ENCODE peak calls at places on chromosomes 6 and 20, in four cellular contexts. R is psoas muscle, E is heart right ventricle, T is esophagus squamous epithelium. D is an unnamed sample.

GRCh38 chr6:3456794-3457709 is at the start of gene SLC22A23:
- DNase-seq in R (peak; percentile 76), E (peak; percentile 53), T (no peak), D (peak; percentile 80)

GRCh38 chr20:5718896-5719595 is 31.2 kb upstream of the SHLD1 start:
- DNase-seq in R (peak; percentile 39), E (peak; percentile 44), T (no peak), D (peak; percentile 40)

GRCh38 chr6:82951389-82951788 is 114.3 kb downstream of the UBE3D start:
- DNase-seq in R (no peak), E (no peak), T (no peak), D (no peak)

GRCh38 chr6:158770533-158770932 is 48.6 kb downstream of the EZR start:
- DNase-seq in R (no peak), E (peak; percentile 45), T (no peak), D (peak; percentile 90)

GRCh38 chr6:43013020-43013842 is 515 bp downstream of the MEA1 start:
- DNase-seq in R (no peak), E (no peak), T (peak; percentile 74), D (no peak)

GRCh38 chr6:138953451-138953850 is 34.6 kb downstream of the REPS1 start:
- DNase-seq in R (no peak), E (no peak), T (no peak), D (no peak)

GRCh38 chr20:10998476-10998875 is 324.7 kb upstream of the JAG1 start:
- DNase-seq in R (no peak), E (no peak), T (no peak), D (no peak)

GRCh38 chr6:43950206-43950605 is 177.0 kb downstream of the MRPL14 start:
- DNase-seq in R (no peak), E (no peak), T (no peak), D (no peak)

GRCh38 chr6:148422085-148422484 is 79.4 kb downstream of the SASH1 start:
- DNase-seq in R (no peak), E (no peak), T (no peak), D (no peak)

GRCh38 chr6:5208039-5208438 is 52.7 kb downstream of the LYRM4 start:
- DNase-seq in R (no peak), E (no peak), T (no peak), D (no peak)

GRCh38 chr6:87944541-87944954 is 103.1 kb upstream of the SPACA1 start:
- DNase-seq in R (peak; percentile 75), E (peak; percentile 72), T (no peak), D (peak; percentile 95)

GRCh38 chr20:34179636-34180360 is 61.4 kb upstream of the ASIP start:
- DNase-seq in R (no peak), E (no peak), T (no peak), D (no peak)

GRCh38 chr20:49344975-49345374 is 67.1 kb upstream of the ZNFX1 start:
- DNase-seq in R (peak; percentile 67), E (peak; percentile 53), T (no peak), D (peak; percentile 84)

GRCh38 chr6:116152620-116153019 is 26.7 kb upstream of the COL10A1 start:
- DNase-seq in R (no peak), E (no peak), T (no peak), D (no peak)

GRCh38 chr6:139748353-139749146 is 374.1 kb upstream of the CITED2 start:
- DNase-seq in R (no peak), E (no peak), T (no peak), D (no peak)

GRCh38 chr6:97697450-97697849 is 414.4 kb upstream of the MMS22L start:
- DNase-seq in R (no peak), E (no peak), T (no peak), D (no peak)

GRCh38 chr6:33313709-33314514 is at the start of gene TAPBP:
- DNase-seq in R (peak; percentile 55), E (peak; percentile 70), T (no peak), D (peak; percentile 81)

GRCh38 chr6:100512203-100512862 is 47.6 kb upstream of the SIM1 start:
- DNase-seq in R (no peak), E (no peak), T (no peak), D (no peak)

GRCh38 chr6:78243519-78243918 is 590.7 kb downstream of the MEI4 start:
- DNase-seq in R (no peak), E (no peak), T (no peak), D (no peak)

GRCh38 chr20:36303831-36304230 is 2.3 kb upstream of the DLGAP4 start:
- DNase-seq in R (no peak), E (no peak), T (no peak), D (no peak)

GRCh38 chr6:139336488-139336887 is 38.0 kb downstream of the CITED2 start:
- DNase-seq in R (peak; percentile 21), E (peak; percentile 35), T (no peak), D (no peak)

GRCh38 chr20:20630551-20630950 is 81.9 kb downstream of the RALGAPA2 start:
- DNase-seq in R (no peak), E (no peak), T (no peak), D (no peak)

GRCh38 chr6:138685781-138686180 is 87.8 kb upstream of the CCDC28A start:
- DNase-seq in R (no peak), E (no peak), T (no peak), D (no peak)

GRCh38 chr6:138128096-138128495 is 20.9 kb upstream of the PERP start:
- DNase-seq in R (no peak), E (no peak), T (no peak), D (no peak)

GRCh38 chr6:35514587-35514986 is 1.9 kb upstream of the TULP1 start:
- DNase-seq in R (no peak), E (no peak), T (no peak), D (no peak)

GRCh38 chr6:35511980-35512379 is 716 bp downstream of the TULP1 start:
- DNase-seq in R (no peak), E (no peak), T (no peak), D (no peak)

GRCh38 chr6:35508542-35508941 is 4.2 kb downstream of the TULP1 start:
- DNase-seq in R (no peak), E (no peak), T (no peak), D (no peak)

GRCh38 chr6:35512740-35513139 is at the start of gene TULP1:
- DNase-seq in R (no peak), E (no peak), T (no peak), D (no peak)

DNA sequence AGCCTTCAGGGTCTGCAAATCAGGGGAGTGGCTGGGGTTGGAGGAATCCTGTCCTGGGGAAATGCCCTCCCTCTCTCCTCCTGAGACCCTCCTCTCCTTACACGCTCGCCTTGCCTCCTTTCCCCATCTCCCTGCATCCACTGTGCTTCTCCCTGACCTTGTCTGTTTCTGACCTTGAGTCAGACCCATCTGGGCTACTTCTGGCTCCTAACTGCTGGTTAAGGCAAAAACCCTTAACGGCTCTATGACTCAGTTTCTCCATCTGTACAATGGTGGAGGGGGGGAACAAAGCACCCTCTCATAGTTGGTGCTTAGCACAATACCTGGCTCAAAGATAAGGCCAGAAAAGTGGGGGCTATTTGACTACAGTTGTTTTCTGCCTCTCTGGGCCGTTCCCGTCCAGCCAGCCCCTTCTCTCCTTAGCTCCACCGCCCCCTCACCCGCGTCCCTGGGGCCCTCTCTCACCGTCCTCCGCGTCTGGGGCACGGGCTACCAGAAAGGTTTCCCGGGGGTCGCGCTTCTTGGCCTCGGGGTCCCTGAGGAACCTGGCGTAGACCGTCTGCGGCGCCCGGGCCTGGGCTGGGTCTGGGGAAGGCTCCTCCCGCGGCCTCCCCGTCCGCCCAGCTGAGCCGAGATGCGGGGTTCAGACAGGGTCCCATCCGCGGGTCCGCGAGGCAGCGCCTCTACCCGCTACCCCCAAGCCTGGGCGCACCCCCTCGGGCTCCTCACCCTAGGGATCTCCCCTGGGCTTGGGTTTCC is 1.3 kb downstream of the TULP1 start:
- DNase-seq in R (no peak), E (no peak), T (no peak), D (no peak)
- H3K27ac ChIP-seq in R (no peak overlapping the region), E (no peak overlapping the region), T (no peak overlapping the region), D (no peak overlapping the region)

GRCh38 chr6:304833-305370 is 12.6 kb downstream of the DUSP22 start:
- DNase-seq in R (no peak), E (no peak), T (no peak), D (no peak)
- H3K9me3 ChIP-seq in R (no peaks in the 10 kb centered on the region), E (no peaks in the 10 kb centered on the region), T (no peaks in the 10 kb centered on the region), D (no peaks in the 10 kb centered on the region)

GRCh38 chr20:57137676-57138075 is 128.8 kb downstream of the BMP7 start:
- DNase-seq in R (no peak), E (no peak), T (no peak), D (no peak)
- H3K27me3 ChIP-seq in R (no peaks in the 10 kb centered on the region), E (no peaks in the 10 kb centered on the region), T (peaks cover 46% of the 10 kb centered on the region), D (no peaks in the 10 kb centered on the region)

DNA sequence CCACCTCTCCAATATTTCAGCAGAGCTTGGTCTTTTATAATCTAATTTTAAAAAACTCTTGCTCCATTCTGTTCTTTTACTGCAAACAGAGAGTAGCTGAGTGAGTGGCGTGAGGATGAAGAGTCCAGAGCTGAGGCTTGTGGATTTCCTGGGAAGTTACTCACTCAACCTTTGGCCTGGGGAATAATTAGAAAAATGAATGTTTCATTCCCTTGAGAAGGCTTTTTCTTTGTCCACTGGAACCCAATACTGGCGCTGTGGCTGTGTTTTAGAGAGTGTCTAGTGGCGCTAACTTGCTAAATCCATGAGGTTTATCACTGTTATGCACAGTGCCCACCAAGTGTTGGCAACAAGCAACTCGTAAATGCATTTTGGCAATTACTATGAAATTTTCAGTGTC is 251.5 kb downstream of the HIVEP2 start:
- DNase-seq in R (no peak), E (no peak), T (no peak), D (no peak)
- H3K27ac ChIP-seq in R (no peak overlapping the region), E (peak overlapping the region; percentile 29), T (peak overlapping the region; percentile 27), D (no peak overlapping the region)

GRCh38 chr6:164336455-164336854 is 921.9 kb downstream of the QKI start:
- DNase-seq in R (no peak), E (no peak), T (no peak), D (no peak)

GRCh38 chr6:164337925-164338381 is 923.4 kb downstream of the QKI start:
- DNase-seq in R (no peak), E (no peak), T (no peak), D (no peak)

DNA sequence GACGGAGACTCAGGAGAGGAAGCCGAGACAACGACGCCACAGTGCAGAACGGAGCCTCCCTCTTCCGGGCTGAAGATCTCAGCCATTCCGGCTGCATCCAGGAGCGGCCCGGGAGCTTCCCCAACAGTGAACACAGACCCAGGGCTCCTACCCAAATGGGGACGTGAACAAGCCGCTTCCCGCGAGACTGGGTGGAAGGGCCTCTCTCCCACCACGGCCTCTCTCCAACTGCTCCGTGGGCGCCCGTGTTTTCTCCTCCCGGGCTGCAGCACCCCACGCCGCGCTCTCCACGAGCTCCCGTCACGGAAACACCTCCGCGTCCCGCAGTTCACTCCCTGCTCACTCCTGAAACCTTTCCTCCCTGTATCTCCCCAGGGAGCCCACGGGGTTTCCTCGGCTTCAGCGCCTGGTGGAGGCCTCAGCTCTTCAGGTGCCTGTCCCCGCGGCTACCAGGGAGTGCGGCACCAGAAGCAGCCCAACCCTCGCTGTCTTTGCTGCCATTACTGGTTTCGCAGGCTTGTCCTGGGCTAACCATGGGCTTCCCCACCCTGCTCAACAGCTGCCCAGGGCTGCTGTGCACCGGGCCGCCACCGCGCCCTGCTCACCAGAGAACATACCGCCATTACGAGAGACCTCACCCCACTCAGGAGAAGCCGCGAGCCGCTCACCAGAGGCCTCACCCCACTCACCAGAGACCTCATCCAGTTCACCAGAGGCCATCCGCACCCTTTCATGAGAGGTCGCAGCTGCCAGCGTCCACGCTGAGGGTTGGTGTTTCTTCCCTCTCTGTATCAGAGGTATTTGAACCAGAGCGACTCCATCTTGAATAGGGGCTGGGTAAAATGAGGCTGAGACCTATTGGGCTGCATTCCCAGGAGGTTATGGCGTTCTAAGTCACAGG is 922.8 kb downstream of the QKI start:
- DNase-seq in R (no peak), E (no peak), T (no peak), D (no peak)
- H3K9me3 ChIP-seq in R (no peaks in the 10 kb centered on the region), E (no peaks in the 10 kb centered on the region), T (no peaks in the 10 kb centered on the region), D (no peaks in the 10 kb centered on the region)